ENCODE peak calls at places on chromosomes 6 and 20, in four cellular contexts. Q is ovary, U is tibial nerve, W is IMR-90. Z is an unnamed sample.

GRCh38 chr6:41228616-41229015 is 467 bp downstream of the TREML4 start:
- DNase-seq in U (no peak), Q (no peak), W (no peak), Z (no peak)

GRCh38 chr6:50986319-50986718 is 167.6 kb downstream of the TFAP2B start:
- DNase-seq in U (no peak), W (no peak), Q (no peak), Z (no peak)

GRCh38 chr20:17431621-17432364 is 99.4 kb downstream of the BFSP1 start:
- DNase-seq in W (peak; percentile 44), Q (peak; percentile 78), U (no peak), Z (peak; percentile 40)

GRCh38 chr6:161038229-161039003 is 46.8 kb downstream of the MAP3K4 start:
- DNase-seq in W (peak; percentile 96), Q (peak; percentile 48), U (no peak), Z (peak; percentile 40)

GRCh38 chr6:66103354-66103753 is 396.3 kb upstream of the EYS start:
- DNase-seq in Q (no peak), W (no peak), U (no peak), Z (no peak)

GRCh38 chr6:44742201-44742600 is 354.7 kb downstream of the CDC5L start:
- DNase-seq in W (no peak), Q (no peak), U (no peak), Z (no peak)

GRCh38 chr6:6588924-6589696 is 590 bp downstream of the LY86 start:
- DNase-seq in U (no peak), W (no peak), Q (no peak), Z (no peak)

GRCh38 chr6:26394289-26394688 is 7.8 kb upstream of the BTN3A1 start:
- DNase-seq in W (peak; percentile 77), U (no peak), Q (no peak), Z (no peak)

GRCh38 chr6:161273752-161274487 is at the start of gene AGPAT4:
- DNase-seq in Q (peak; percentile 55), U (peak; percentile 22), W (peak; percentile 98), Z (peak; percentile 64)

GRCh38 chr6:135703621-135704020 is 147.9 kb upstream of the PDE7B start:
- DNase-seq in W (no peak), Q (no peak), U (no peak), Z (no peak)

GRCh38 chr6:72182337-72183246 is 296.2 kb downstream of the RIMS1 start:
- DNase-seq in U (no peak), W (peak; percentile 24), Q (no peak), Z (no peak)

GRCh38 chr20:54345301-54345724 is 130.1 kb upstream of the DOK5 start:
- DNase-seq in Q (no peak), W (peak; percentile 87), U (no peak), Z (no peak)

GRCh38 chr6:169725270-169726048 is 1.2 kb upstream of the PHF10 start:
- DNase-seq in W (peak; percentile 94), Q (peak; percentile 81), U (no peak), Z (peak; percentile 40)

GRCh38 chr6:151440930-151441329 is 11.0 kb downstream of the RMND1 start:
- DNase-seq in Q (no peak), U (no peak), W (peak; percentile 50), Z (no peak)

GRCh38 chr20:59472059-59472458 is 132.3 kb upstream of the PHACTR3 start:
- DNase-seq in U (no peak), W (no peak), Q (no peak), Z (no peak)

GRCh38 chr6:153059757-153060156 is 57.2 kb upstream of the MTRF1L start:
- DNase-seq in U (no peak), Q (no peak), W (no peak), Z (no peak)

GRCh38 chr20:41686961-41687360 is 68.8 kb upstream of the CHD6 start:
- DNase-seq in U (no peak), Q (no peak), W (no peak), Z (no peak)

GRCh38 chr6:112287836-112288235 is 33.5 kb upstream of the LAMA4 start:
- DNase-seq in U (no peak), W (peak; percentile 24), Q (no peak), Z (no peak)

GRCh38 chr20:62647521-62648317 is 5.4 kb downstream of the SLCO4A1 start:
- DNase-seq in Q (peak; percentile 93), W (no peak), U (peak; percentile 64), Z (no peak)

GRCh38 chr6:18654821-18655220 is 267.7 kb downstream of the RNF144B start:
- DNase-seq in U (no peak), Q (no peak), W (no peak), Z (no peak)

GRCh38 chr6:21067521-21067920 is 526.0 kb upstream of the SOX4 start:
- DNase-seq in U (no peak), W (no peak), Q (no peak), Z (no peak)

GRCh38 chr6:28895131-28895812 is 28.5 kb downstream of the TRIM27 start:
- DNase-seq in U (peak; percentile 91), Q (peak; percentile 93), W (peak; percentile 95), Z (peak; percentile 92)

GRCh38 chr6:72966628-72967280 is 258.5 kb downstream of the KHDC1L start:
- DNase-seq in Q (no peak), W (peak; percentile 27), U (no peak), Z (no peak)

GRCh38 chr20:8082025-8082424 is 50.0 kb upstream of the PLCB1 start:
- DNase-seq in W (no peak), U (no peak), Q (no peak), Z (no peak)

GRCh38 chr20:62972270-62973032 is 19.9 kb downstream of the SLC17A9 start:
- DNase-seq in W (peak; percentile 69), Q (peak; percentile 90), U (peak; percentile 80), Z (peak; percentile 82)

GRCh38 chr6:71385111-71385822 is 96.7 kb downstream of the OGFRL1 start:
- DNase-seq in W (no peak), Q (no peak), U (no peak), Z (no peak)

GRCh38 chr6:156976144-156977088 is 199.2 kb downstream of the ARID1B start:
- DNase-seq in Q (no peak), U (no peak), W (no peak), Z (no peak)

GRCh38 chr6:135299256-135299655 is 118.1 kb downstream of the MYB start:
- DNase-seq in W (peak; percentile 75), Q (no peak), U (no peak), Z (no peak)

DNA sequence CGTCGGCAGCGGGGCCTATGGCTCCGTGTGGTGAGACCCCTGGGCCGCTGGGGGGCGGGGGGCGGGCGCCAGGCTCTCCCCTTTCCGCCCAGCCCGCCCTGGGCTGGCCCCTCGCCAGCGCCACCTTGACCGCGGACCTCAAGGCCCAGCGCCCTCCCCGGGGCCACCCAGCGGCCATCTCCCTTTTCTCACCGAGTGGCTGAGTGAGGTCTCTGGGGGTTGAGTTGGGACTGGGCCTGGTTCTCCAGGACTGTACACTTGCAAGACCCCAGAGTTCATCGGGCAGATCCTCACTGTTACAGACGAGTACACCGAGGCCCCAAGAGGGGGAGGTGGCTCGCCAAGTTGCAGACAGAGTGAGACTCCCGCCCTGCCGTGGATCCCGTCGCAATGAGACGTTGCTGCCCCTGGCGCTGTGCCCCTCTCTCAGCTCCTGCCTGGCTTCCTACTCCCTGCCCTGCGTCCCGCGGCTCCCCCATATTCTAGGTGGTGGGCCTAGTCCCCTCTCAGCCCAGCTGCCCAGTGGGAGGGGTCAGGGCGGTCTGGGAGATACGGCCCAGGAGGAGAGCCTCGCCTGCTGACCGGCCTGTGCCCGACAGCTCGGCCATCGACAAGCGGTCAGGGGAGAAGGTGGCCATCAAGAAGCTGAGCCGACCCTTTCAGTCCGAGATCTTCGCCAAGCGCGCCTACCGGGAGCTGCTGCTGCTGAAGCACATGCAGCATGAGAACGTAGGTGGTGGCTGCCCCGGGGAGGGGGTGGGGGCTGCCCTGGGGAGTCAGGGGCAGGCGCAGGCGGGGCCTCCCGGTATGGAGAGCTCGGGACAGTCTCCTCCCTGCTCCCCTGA is 581 bp downstream of the MAPK13 start:
- DNase-seq in W (no peak), Q (peak; percentile 56), U (no peak), Z (no peak)
- TF ChIP-seq POLR2A in W (no peak), Q (no peak), U (no peak), Z (no peak)

DNA sequence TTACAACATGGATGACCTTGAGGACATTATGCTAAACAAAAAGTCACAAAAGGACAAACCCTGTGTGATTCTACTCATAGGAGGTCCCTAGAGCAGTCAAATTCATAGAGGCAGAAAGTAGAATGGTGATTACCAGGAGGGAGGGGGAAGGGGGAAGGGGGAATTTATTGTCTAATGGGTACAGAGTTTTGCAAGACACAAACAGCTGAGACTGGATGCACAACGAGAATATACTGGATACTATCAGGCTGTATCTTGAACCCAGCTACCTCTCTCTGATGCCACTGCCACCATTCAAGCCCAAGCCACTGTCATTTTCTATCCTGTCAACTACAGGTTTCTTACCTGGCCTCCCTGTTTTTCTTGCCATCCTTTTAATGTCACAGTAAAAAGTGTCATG is 252.3 kb downstream of the ATXN1 start:
- DNase-seq in U (no peak), Q (no peak), W (no peak), Z (no peak)
- TF ChIP-seq POLR2A in U (no peak), Q (no peak), W (no peak), Z (no peak)

GRCh38 chr20:38428800-38429199 is 6.3 kb downstream of the SNHG17 start:
- DNase-seq in U (no peak), Q (no peak), W (no peak), Z (no peak)

GRCh38 chr20:38426498-38426897 is 8.6 kb downstream of the SNHG17 start:
- DNase-seq in W (no peak), U (no peak), Q (no peak), Z (no peak)

GRCh38 chr20:38426006-38426405 is 9.1 kb downstream of the SNHG17 start:
- DNase-seq in W (peak; percentile 95), Q (no peak), U (no peak), Z (peak; percentile 36)

GRCh38 chr20:38429301-38429700 is 5.8 kb downstream of the SNHG17 start:
- DNase-seq in W (no peak), Q (no peak), U (no peak), Z (no peak)

DNA sequence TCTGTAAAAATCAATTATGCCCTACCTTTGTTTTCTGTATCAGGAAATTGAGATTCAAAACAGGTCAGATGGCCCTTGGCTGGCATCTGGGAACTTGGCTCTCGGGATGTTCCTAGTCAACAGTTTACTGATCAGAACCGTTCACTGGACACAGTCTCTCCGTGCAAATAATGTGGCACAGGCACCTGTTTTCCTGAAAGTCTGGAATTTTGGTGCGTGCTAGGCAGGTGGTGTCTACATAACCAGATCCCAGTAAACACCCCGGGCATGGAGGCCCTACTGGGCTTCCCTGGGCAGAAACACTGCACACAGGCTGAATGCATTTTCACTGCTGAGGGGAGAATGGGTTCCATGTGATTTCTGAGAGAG is 7.5 kb downstream of the SNHG17 start:
- DNase-seq in W (no peak), Q (no peak), U (no peak), Z (no peak)
- TF ChIP-seq POLR2A in W (no peak), Q (no peak), U (no peak), Z (no peak)

DNA sequence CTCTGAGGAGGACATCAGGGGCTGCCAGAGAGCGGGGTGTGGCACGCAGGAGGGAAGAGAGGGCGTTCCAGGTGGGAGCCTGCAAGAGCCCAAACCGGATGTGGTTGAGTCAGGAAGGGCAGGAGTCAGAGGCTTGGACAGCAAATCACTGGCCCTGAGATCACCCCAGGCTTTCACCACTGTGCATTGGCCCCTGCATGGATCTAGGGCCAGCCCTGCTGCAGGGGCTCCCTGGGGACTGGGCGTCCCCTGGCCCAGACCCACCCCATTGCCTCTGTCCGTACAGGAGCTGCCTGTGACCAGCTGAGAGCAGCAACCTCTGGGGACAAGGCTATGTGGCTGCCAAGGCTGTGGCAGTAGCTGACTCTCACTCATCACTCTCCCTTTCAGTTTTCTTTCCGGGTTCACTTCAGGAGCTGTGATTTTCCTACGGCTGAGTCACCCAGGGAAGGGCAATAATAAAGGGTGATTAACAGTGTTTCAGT is 33.9 kb downstream of the KCNK17 start:
- DNase-seq in Q (no peak), W (no peak), U (no peak), Z (no peak)
- TF ChIP-seq POLR2A in Q (no peak), W (no peak), U (no peak), Z (no peak)

Z was measured in heart left ventricle.